ENCODE peak calls at places on chromosomes 13 and 19, in eight cellular contexts. X, A, J, I, S, L, M and H are unnamed samples.

GRCh38 chr19:35011091-35011689 is 11.1 kb downstream of the GRAMD1A start:
- DNase-seq in X (no peak), A (no peak), J (no peak), I (no peak), S (no peak), L (no peak), M (no peak), H (peak; percentile 34)

GRCh38 chr19:45508931-45509691 is 1.8 kb downstream of the VASP start:
- DNase-seq in X (peak; percentile 56), A (no peak), J (peak; percentile 87), I (peak; percentile 57), S (peak; percentile 71), L (peak; percentile 74), M (no peak), H (peak; percentile 90)

GRCh38 chr19:38551450-38551813 is 66.3 kb downstream of the MAP4K1 start:
- DNase-seq in X (no peak), A (no peak), J (no peak), I (no peak), S (no peak), L (no peak), M (peak; percentile 28), H (no peak)

GRCh38 chr19:32406161-32407003 is 812 bp downstream of the DPY19L3 start:
- DNase-seq in X (no peak), A (no peak), J (no peak), I (no peak), S (no peak), L (no peak), M (no peak), H (no peak)

GRCh38 chr13:42354246-42355117 is 82.5 kb downstream of the AKAP11 start:
- DNase-seq in X (no peak), A (peak; percentile 3), J (no peak), I (no peak), S (peak; percentile 79), L (peak; percentile 45), M (peak; percentile 60), H (no peak)

GRCh38 chr19:32924200-32924599 is 47.6 kb downstream of the CEP89 start:
- DNase-seq in X (no peak), A (no peak), J (no peak), I (no peak), S (peak; percentile 6), L (peak; percentile 44), M (no peak), H (peak; percentile 54)

GRCh38 chr19:10115392-10116084 is 4.0 kb downstream of the P2RY11 start:
- DNase-seq in X (no peak), A (no peak), J (no peak), I (no peak), S (no peak), L (no peak), M (no peak), H (peak; percentile 56)

GRCh38 chr13:95253033-95253432 is 48.2 kb downstream of the ABCC4 start:
- DNase-seq in X (no peak), A (no peak), J (no peak), I (no peak), S (no peak), L (no peak), M (no peak), H (no peak)

GRCh38 chr19:57759096-57759495 is 10.4 kb upstream of the ZNF586 start:
- DNase-seq in X (no peak), A (no peak), J (no peak), I (no peak), S (no peak), L (no peak), M (no peak), H (no peak)

GRCh38 chr19:6743714-6744380 is 4.4 kb downstream of the TRIP10 start:
- DNase-seq in X (no peak), A (no peak), J (no peak), I (no peak), S (no peak), L (peak; percentile 34), M (no peak), H (no peak)

GRCh38 chr19:17946965-17947784 is 14.4 kb downstream of the CCDC124 start:
- DNase-seq in X (no peak), A (no peak), J (no peak), I (no peak), S (no peak), L (no peak), M (no peak), H (no peak)

GRCh38 chr13:95301947-95302386 is 716 bp upstream of the ABCC4 start:
- DNase-seq in X (peak; percentile 45), A (no peak), J (peak; percentile 72), I (no peak), S (peak; percentile 40), L (no peak), M (no peak), H (no peak)

GRCh38 chr19:47601180-47601904 is 7.6 kb upstream of the BICRA start:
- DNase-seq in X (no peak), A (no peak), J (no peak), I (no peak), S (no peak), L (no peak), M (no peak), H (peak; percentile 74)

GRCh38 chr19:38917921-38918491 is 6.0 kb upstream of the CCER2 start:
- DNase-seq in X (no peak), A (no peak), J (no peak), I (peak; percentile 50), S (no peak), L (peak; percentile 30), M (no peak), H (peak; percentile 18)